ENCODE peak calls at places on chromosomes 12 and 14, in nine cellular contexts. One of them, this sample, is unnamed.

GRCh38 chr14:23183479-23183878 is at the start of gene SLC7A8:
- DNase-seq in NCI-H1105: peak
- DNase-seq in astrocyte of the cerebellum: no peak
- DNase-seq in sciatic nerve: peak
- DNase-seq in AML-193: no peak
- DNase-seq in foreskin fibroblast: no peak
- DNase-seq in anterior cingulate cortex: no peak
- DNase-seq in AG04450: no peak
- DNase-seq in NCI-H1092 treated with DMSO at 0.1 percent for 48 hours: peak
- DNase-seq in this sample: peak

GRCh38 chr12:105935106-105935505 is 203.6 kb downstream of the NUAK1 start:
- DNase-seq in anterior cingulate cortex: no peak
- DNase-seq in sciatic nerve: no peak
- DNase-seq in NCI-H1105: no peak
- DNase-seq in AG04450: no peak
- DNase-seq in foreskin fibroblast: no peak
- DNase-seq in astrocyte of the cerebellum: no peak
- DNase-seq in NCI-H1092 treated with DMSO at 0.1 percent for 48 hours: no peak
- DNase-seq in AML-193: no peak
- DNase-seq in this sample: no peak

GRCh38 chr14:103530390-103530789 is 1.4 kb downstream of the TRMT61A start:
- DNase-seq in anterior cingulate cortex: no peak
- DNase-seq in AG04450: no peak
- DNase-seq in NCI-H1105: no peak
- DNase-seq in foreskin fibroblast: no peak
- DNase-seq in astrocyte of the cerebellum: no peak
- DNase-seq in AML-193: peak
- DNase-seq in NCI-H1092 treated with DMSO at 0.1 percent for 48 hours: no peak
- DNase-seq in sciatic nerve: no peak
- DNase-seq in this sample: no peak

GRCh38 chr12:49874142-49874897 is 29.4 kb downstream of the FAIM2 start:
- DNase-seq in anterior cingulate cortex: peak
- DNase-seq in NCI-H1105: no peak
- DNase-seq in AML-193: no peak
- DNase-seq in NCI-H1092 treated with DMSO at 0.1 percent for 48 hours: no peak
- DNase-seq in AG04450: no peak
- DNase-seq in astrocyte of the cerebellum: no peak
- DNase-seq in sciatic nerve: peak
- DNase-seq in foreskin fibroblast: peak
- DNase-seq in this sample: no peak

GRCh38 chr14:93725993-93726392 is 62.3 kb downstream of the PRIMA1 start:
- DNase-seq in NCI-H1092 treated with DMSO at 0.1 percent for 48 hours: no peak
- DNase-seq in AML-193: no peak
- DNase-seq in AG04450: no peak
- DNase-seq in astrocyte of the cerebellum: no peak
- DNase-seq in foreskin fibroblast: no peak
- DNase-seq in NCI-H1105: no peak
- DNase-seq in sciatic nerve: no peak
- DNase-seq in anterior cingulate cortex: no peak
- DNase-seq in this sample: no peak

GRCh38 chr12:92421701-92422100 is 276.1 kb upstream of the BTG1 start:
- DNase-seq in foreskin fibroblast: peak
- DNase-seq in sciatic nerve: no peak
- DNase-seq in NCI-H1092 treated with DMSO at 0.1 percent for 48 hours: no peak
- DNase-seq in AG04450: no peak
- DNase-seq in NCI-H1105: no peak
- DNase-seq in AML-193: no peak
- DNase-seq in anterior cingulate cortex: no peak
- DNase-seq in astrocyte of the cerebellum: no peak
- DNase-seq in this sample: no peak

GRCh38 chr12:6370994-6371754 is 4.2 kb downstream of the SCNN1A start:
- DNase-seq in NCI-H1105: peak
- DNase-seq in foreskin fibroblast: peak
- DNase-seq in astrocyte of the cerebellum: peak
- DNase-seq in anterior cingulate cortex: no peak
- DNase-seq in AG04450: no peak
- DNase-seq in sciatic nerve: no peak
- DNase-seq in NCI-H1092 treated with DMSO at 0.1 percent for 48 hours: peak
- DNase-seq in AML-193: no peak
- DNase-seq in this sample: no peak

GRCh38 chr14:51554339-51554920 is 97.3 kb upstream of the FRMD6 start:
- DNase-seq in NCI-H1105: no peak
- DNase-seq in anterior cingulate cortex: no peak
- DNase-seq in AG04450: peak
- DNase-seq in foreskin fibroblast: peak
- DNase-seq in sciatic nerve: no peak
- DNase-seq in NCI-H1092 treated with DMSO at 0.1 percent for 48 hours: no peak
- DNase-seq in AML-193: no peak
- DNase-seq in astrocyte of the cerebellum: peak
- DNase-seq in this sample: no peak